ENCODE peak calls at places on chromosomes 3 and 15, in five cellular contexts. One of them, this sample, is unnamed.

GRCh38 chr3:193987186-193987585 is 148.8 kb upstream of the HES1 start:
- DNase-seq in PC-3: no peak
- DNase-seq in cardiac muscle cell: peak; percentile 78
- DNase-seq in foreskin keratinocyte: no peak
- DNase-seq in foreskin fibroblast: no peak
- DNase-seq in this sample: no peak

GRCh38 chr3:183220828-183221227 is 32.2 kb upstream of the B3GNT5 start:
- DNase-seq in PC-3: no peak
- DNase-seq in cardiac muscle cell: no peak
- DNase-seq in foreskin keratinocyte: peak; percentile 90
- DNase-seq in foreskin fibroblast: peak; percentile 64
- DNase-seq in this sample: no peak

GRCh38 chr3:175207361-175207760 is 348.2 kb downstream of the NAALADL2 start:
- DNase-seq in PC-3: peak; percentile 39
- DNase-seq in cardiac muscle cell: no peak
- DNase-seq in foreskin keratinocyte: no peak
- DNase-seq in foreskin fibroblast: no peak
- DNase-seq in this sample: no peak

GRCh38 chr3:64111872-64112271 is 88.6 kb upstream of the PSMD6 start:
- DNase-seq in PC-3: peak; percentile 4
- DNase-seq in cardiac muscle cell: no peak
- DNase-seq in foreskin keratinocyte: no peak
- DNase-seq in foreskin fibroblast: no peak
- DNase-seq in this sample: no peak

GRCh38 chr3:100189444-100189964 is 71.3 kb upstream of the TBC1D23 start:
- DNase-seq in PC-3: no peak
- DNase-seq in cardiac muscle cell: no peak
- DNase-seq in foreskin keratinocyte: no peak
- DNase-seq in foreskin fibroblast: no peak
- DNase-seq in this sample: no peak

GRCh38 chr3:175885196-175885766 is 1026.1 kb downstream of the NAALADL2 start:
- DNase-seq in PC-3: no peak
- DNase-seq in cardiac muscle cell: no peak
- DNase-seq in foreskin keratinocyte: no peak
- DNase-seq in foreskin fibroblast: no peak
- DNase-seq in this sample: no peak

GRCh38 chr3:191470543-191470942 is 9.6 kb downstream of the PYDC2 start:
- DNase-seq in PC-3: no peak
- DNase-seq in cardiac muscle cell: peak; percentile 4
- DNase-seq in foreskin keratinocyte: no peak
- DNase-seq in foreskin fibroblast: no peak
- DNase-seq in this sample: no peak

GRCh38 chr3:57952208-57952631 is 56.0 kb upstream of the FLNB start:
- DNase-seq in PC-3: peak; percentile 21
- DNase-seq in cardiac muscle cell: peak; percentile 97
- DNase-seq in foreskin keratinocyte: peak; percentile 30
- DNase-seq in foreskin fibroblast: peak; percentile 53
- DNase-seq in this sample: no peak

GRCh38 chr15:31526916-31527690 is 200.5 kb downstream of the KLF13 start:
- DNase-seq in PC-3: no peak
- DNase-seq in cardiac muscle cell: no peak
- DNase-seq in foreskin keratinocyte: no peak
- DNase-seq in foreskin fibroblast: no peak
- DNase-seq in this sample: no peak

GRCh38 chr3:11155341-11156025 is 1.2 kb downstream of the HRH1 start:
- DNase-seq in PC-3: peak; percentile 85
- DNase-seq in cardiac muscle cell: peak; percentile 84
- DNase-seq in foreskin keratinocyte: peak; percentile 73
- DNase-seq in foreskin fibroblast: peak; percentile 76
- DNase-seq in this sample: no peak

GRCh38 chr3:150117076-150117475 is 146.4 kb upstream of the PFN2 start:
- DNase-seq in PC-3: no peak
- DNase-seq in cardiac muscle cell: no peak
- DNase-seq in foreskin keratinocyte: no peak
- DNase-seq in foreskin fibroblast: no peak
- DNase-seq in this sample: no peak

GRCh38 chr3:161320837-161321236 is 50.5 kb downstream of the SPTSSB start:
- DNase-seq in PC-3: no peak
- DNase-seq in cardiac muscle cell: no peak
- DNase-seq in foreskin keratinocyte: no peak
- DNase-seq in foreskin fibroblast: no peak
- DNase-seq in this sample: no peak

GRCh38 chr3:78013653-78014052 is 973.8 kb downstream of the ROBO2 start:
- DNase-seq in PC-3: no peak
- DNase-seq in cardiac muscle cell: no peak
- DNase-seq in foreskin keratinocyte: no peak
- DNase-seq in foreskin fibroblast: no peak
- DNase-seq in this sample: no peak

GRCh38 chr3:50529996-50530706 is 26.7 kb upstream of the CACNA2D2 start:
- DNase-seq in PC-3: no peak
- DNase-seq in cardiac muscle cell: no peak
- DNase-seq in foreskin keratinocyte: no peak
- DNase-seq in foreskin fibroblast: no peak
- DNase-seq in this sample: no peak

GRCh38 chr3:48938689-48939088 is 20.0 kb downstream of the ARIH2 start:
- DNase-seq in PC-3: no peak
- DNase-seq in cardiac muscle cell: no peak
- DNase-seq in foreskin keratinocyte: no peak
- DNase-seq in foreskin fibroblast: no peak
- DNase-seq in this sample: no peak

GRCh38 chr3:127050733-127051132 is 67.8 kb downstream of the PLXNA1 start:
- DNase-seq in PC-3: no peak
- DNase-seq in cardiac muscle cell: no peak
- DNase-seq in foreskin keratinocyte: no peak
- DNase-seq in foreskin fibroblast: no peak
- DNase-seq in this sample: no peak

GRCh38 chr3:194244167-194244566 is 107.0 kb downstream of the CPN2 start:
- DNase-seq in PC-3: no peak
- DNase-seq in cardiac muscle cell: no peak
- DNase-seq in foreskin keratinocyte: no peak
- DNase-seq in foreskin fibroblast: no peak
- DNase-seq in this sample: no peak

GRCh38 chr15:75992897-75993296 is 19.3 kb downstream of the NRG4 start:
- DNase-seq in PC-3: no peak
- DNase-seq in cardiac muscle cell: no peak
- DNase-seq in foreskin keratinocyte: no peak
- DNase-seq in foreskin fibroblast: no peak
- DNase-seq in this sample: no peak

GRCh38 chr3:112579232-112579631 is 17.4 kb downstream of the SLC35A5 start:
- DNase-seq in PC-3: no peak
- DNase-seq in cardiac muscle cell: no peak
- DNase-seq in foreskin keratinocyte: no peak
- DNase-seq in foreskin fibroblast: no peak
- DNase-seq in this sample: no peak

GRCh38 chr3:94076055-94076454 is 13.2 kb downstream of the NSUN3 start:
- DNase-seq in PC-3: peak; percentile 46
- DNase-seq in cardiac muscle cell: no peak
- DNase-seq in foreskin keratinocyte: peak; percentile 59
- DNase-seq in foreskin fibroblast: no peak
- DNase-seq in this sample: no peak

GRCh38 chr15:88649286-88649733 is 10.5 kb downstream of the ISG20 start:
- DNase-seq in PC-3: peak; percentile 89
- DNase-seq in cardiac muscle cell: peak; percentile 93
- DNase-seq in foreskin keratinocyte: peak; percentile 90
- DNase-seq in foreskin fibroblast: peak; percentile 97
- DNase-seq in this sample: peak; percentile 73

GRCh38 chr15:61051570-61052031 is 177.5 kb downstream of the RORA start:
- DNase-seq in PC-3: peak; percentile 20
- DNase-seq in cardiac muscle cell: peak; percentile 71
- DNase-seq in foreskin keratinocyte: peak; percentile 25
- DNase-seq in foreskin fibroblast: peak; percentile 66
- DNase-seq in this sample: no peak

GRCh38 chr15:74137544-74137920 is 7.1 kb downstream of the ISLR2 start:
- DNase-seq in PC-3: no peak
- DNase-seq in cardiac muscle cell: no peak
- DNase-seq in foreskin keratinocyte: no peak
- DNase-seq in foreskin fibroblast: no peak
- DNase-seq in this sample: no peak

GRCh38 chr3:98360681-98361080 is 7.0 kb downstream of the OR5K4 start:
- DNase-seq in PC-3: no peak
- DNase-seq in cardiac muscle cell: no peak
- DNase-seq in foreskin keratinocyte: peak; percentile 61
- DNase-seq in foreskin fibroblast: no peak
- DNase-seq in this sample: no peak

GRCh38 chr3:98359250-98359649 is 5.6 kb downstream of the OR5K4 start:
- DNase-seq in PC-3: no peak
- DNase-seq in cardiac muscle cell: no peak
- DNase-seq in foreskin keratinocyte: no peak
- DNase-seq in foreskin fibroblast: no peak
- DNase-seq in this sample: no peak

GRCh38 chr3:98361289-98361688 is 7.6 kb downstream of the OR5K4 start:
- DNase-seq in PC-3: no peak
- DNase-seq in cardiac muscle cell: no peak
- DNase-seq in foreskin keratinocyte: no peak
- DNase-seq in foreskin fibroblast: no peak
- DNase-seq in this sample: no peak

GRCh38 chr3:98359993-98360675 is 6.5 kb downstream of the OR5K4 start:
- DNase-seq in PC-3: peak; percentile 65
- DNase-seq in cardiac muscle cell: no peak
- DNase-seq in foreskin keratinocyte: peak; percentile 54
- DNase-seq in foreskin fibroblast: no peak
- DNase-seq in this sample: no peak
- TF ChIP-seq CTCF in PC-3: peak; percentile 54
- TF ChIP-seq CTCF in cardiac muscle cell: no peak
- TF ChIP-seq CTCF in foreskin keratinocyte: peak; percentile 67
- TF ChIP-seq CTCF in foreskin fibroblast: no peak
- TF ChIP-seq CTCF in this sample: no peak

DNA sequence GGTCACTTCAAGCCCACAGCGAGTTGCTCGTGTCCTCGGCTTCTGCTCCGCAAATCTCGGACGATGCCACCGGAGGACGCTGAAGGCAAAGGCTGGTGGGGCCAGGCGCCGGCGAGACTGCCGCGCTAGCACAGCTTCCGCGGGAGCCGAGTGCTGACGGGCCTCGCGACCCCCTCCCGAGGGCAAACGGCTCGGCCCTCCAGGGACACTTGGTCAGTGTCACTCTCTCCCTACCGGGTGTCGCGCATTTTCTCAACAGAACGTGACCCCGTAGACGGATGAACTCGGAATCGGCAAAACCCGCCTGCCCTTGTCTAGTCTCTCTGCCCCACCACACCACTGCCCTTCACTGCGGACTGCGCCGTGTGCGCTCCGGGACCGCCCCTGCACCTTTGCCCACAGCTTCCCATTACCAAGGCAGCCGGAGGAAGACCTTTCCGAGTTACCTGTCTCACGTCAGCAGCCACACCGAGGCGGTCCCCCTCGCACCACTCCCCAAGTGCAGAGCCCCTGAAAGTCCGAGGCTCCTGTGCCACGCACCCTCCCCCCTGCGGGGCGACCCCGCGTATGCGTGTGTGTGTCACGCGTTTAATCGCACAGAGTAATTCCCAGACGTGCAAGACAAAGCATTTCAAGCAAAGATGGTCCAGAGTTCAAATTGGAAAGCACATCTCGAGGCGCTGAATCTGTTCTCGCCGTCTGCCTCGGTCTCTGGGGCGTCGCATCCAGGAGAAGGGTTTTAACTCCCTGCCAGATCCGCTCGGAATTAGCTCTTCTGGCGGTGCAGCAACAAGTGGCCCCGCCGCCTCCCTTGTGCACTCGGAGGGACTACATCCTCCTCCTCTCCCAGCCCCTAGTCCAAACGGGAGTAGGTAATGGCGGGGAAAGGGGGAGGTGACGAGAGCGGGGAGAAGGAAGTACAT is 245.0 kb upstream of the TOPAZ1 start:
- DNase-seq in PC-3: no peak
- DNase-seq in cardiac muscle cell: peak; percentile 29
- DNase-seq in foreskin keratinocyte: peak; percentile 61
- DNase-seq in foreskin fibroblast: peak; percentile 61
- DNase-seq in this sample: peak; percentile 71
- TF ChIP-seq CTCF in PC-3: no peak
- TF ChIP-seq CTCF in cardiac muscle cell: no peak
- TF ChIP-seq CTCF in foreskin keratinocyte: peak; percentile 48
- TF ChIP-seq CTCF in foreskin fibroblast: peak; percentile 25
- TF ChIP-seq CTCF in this sample: peak; percentile 79

GRCh38 chr3:9786825-9787654 is 5.2 kb downstream of the TADA3 start:
- DNase-seq in PC-3: no peak
- DNase-seq in cardiac muscle cell: no peak
- DNase-seq in foreskin keratinocyte: no peak
- DNase-seq in foreskin fibroblast: no peak
- DNase-seq in this sample: no peak
- TF ChIP-seq CTCF in PC-3: peak; percentile 67
- TF ChIP-seq CTCF in cardiac muscle cell: peak; percentile 47
- TF ChIP-seq CTCF in foreskin keratinocyte: peak; percentile 55
- TF ChIP-seq CTCF in foreskin fibroblast: peak; percentile 50
- TF ChIP-seq CTCF in this sample: no peak

GRCh38 chr15:96409231-96410138 is 79.0 kb downstream of the NR2F2 start:
- DNase-seq in PC-3: no peak
- DNase-seq in cardiac muscle cell: peak; percentile 6
- DNase-seq in foreskin keratinocyte: no peak
- DNase-seq in foreskin fibroblast: no peak
- DNase-seq in this sample: no peak
- TF ChIP-seq CTCF in PC-3: no peak
- TF ChIP-seq CTCF in cardiac muscle cell: no peak
- TF ChIP-seq CTCF in foreskin keratinocyte: no peak
- TF ChIP-seq CTCF in foreskin fibroblast: no peak
- TF ChIP-seq CTCF in this sample: no peak